ENCODE peak calls at places on chromosomes 16 and 17, in six cellular contexts. C, Q, H, M, D and G are unnamed samples.

GRCh38 chr16:28098959-28099945 is 35.7 kb upstream of the GSG1L start:
- DNase-seq in C (no peak), Q (no peak), H (no peak), M (no peak), D (no peak), G (peak)

GRCh38 chr17:57114085-57114673 is 29.1 kb downstream of the AKAP1 start:
- DNase-seq in C (peak), Q (peak), H (peak), M (peak), D (peak), G (peak)

GRCh38 chr16:64144612-64145011 is 977.3 kb downstream of the CDH11 start:
- DNase-seq in C (no peak), Q (no peak), H (no peak), M (no peak), D (no peak), G (no peak)

GRCh38 chr17:79954281-79955166 is 81.1 kb downstream of the TBC1D16 start:
- DNase-seq in C (no peak), Q (no peak), H (no peak), M (no peak), D (no peak), G (no peak)

GRCh38 chr16:27779719-27780161 is 229.8 kb downstream of the KATNIP start:
- DNase-seq in C (no peak), Q (peak), H (no peak), M (no peak), D (no peak), G (peak)

GRCh38 chr17:28252436-28252835 is 66.6 kb upstream of the TMEM97 start:
- DNase-seq in C (no peak), Q (no peak), H (no peak), M (no peak), D (no peak), G (no peak)

GRCh38 chr17:62193297-62193696 is 128.2 kb upstream of the MED13 start:
- DNase-seq in C (no peak), Q (no peak), H (no peak), M (no peak), D (no peak), G (no peak)

GRCh38 chr17:42653179-42654124 is 5.6 kb upstream of the TUBG2 start:
- DNase-seq in C (no peak), Q (peak), H (peak), M (no peak), D (peak), G (peak)

GRCh38 chr16:22257440-22257839 is 39.8 kb upstream of the POLR3E start:
- DNase-seq in C (no peak), Q (no peak), H (no peak), M (no peak), D (no peak), G (no peak)

GRCh38 chr16:71188956-71189712 is 41.4 kb downstream of the HYDIN start:
- DNase-seq in C (no peak), Q (no peak), H (no peak), M (no peak), D (no peak), G (no peak)

GRCh38 chr16:11303405-11304138 is 22.4 kb upstream of the PRM1 start:
- DNase-seq in C (no peak), Q (peak), H (peak), M (no peak), D (no peak), G (no peak)

GRCh38 chr16:86240716-86241363 is 269.5 kb upstream of the FOXF1 start:
- DNase-seq in C (no peak), Q (no peak), H (no peak), M (no peak), D (no peak), G (no peak)